ENCODE peak calls at places on chromosome 3, in four cellular contexts. C, W, I and R are unnamed samples.

GRCh38 chr3:171810278-171811058 is at the start of gene PLD1:
- DNase-seq in C (peak), W (peak), I (peak), R (peak)

GRCh38 chr3:71973337-71974030 is 188.5 kb upstream of the PROK2 start:
- DNase-seq in C (no peak), W (no peak), I (no peak), R (no peak)

GRCh38 chr3:149638401-149639092 is 19.3 kb downstream of the WWTR1 start:
- DNase-seq in C (no peak), W (no peak), I (no peak), R (no peak)

GRCh38 chr3:31399270-31399669 is 133.5 kb upstream of the STT3B start:
- DNase-seq in C (no peak), W (no peak), I (no peak), R (no peak)

GRCh38 chr3:3476669-3477068 is 297.2 kb upstream of the CRBN start:
- DNase-seq in C (no peak), W (no peak), I (no peak), R (no peak)

GRCh38 chr3:156187146-156187769 is 66.9 kb downstream of the KCNAB1 start:
- DNase-seq in C (no peak), W (no peak), I (no peak), R (no peak)

GRCh38 chr3:122977645-122978466 is 49.7 kb downstream of the SEMA5B start:
- DNase-seq in C (peak), W (peak), I (no peak), R (no peak)

GRCh38 chr3:173911446-173911845 is 513.9 kb downstream of the NLGN1 start:
- DNase-seq in C (no peak), W (no peak), I (no peak), R (no peak)

GRCh38 chr3:120498947-120499346 is 48.2 kb upstream of the FSTL1 start:
- DNase-seq in C (no peak), W (no peak), I (no peak), R (no peak)

GRCh38 chr3:62027796-62028195 is 345.6 kb downstream of the FEZF2 start:
- DNase-seq in C (no peak), W (no peak), I (no peak), R (no peak)

GRCh38 chr3:194584866-194585265 is 48.4 kb downstream of the TMEM44 start:
- DNase-seq in C (no peak), W (no peak), I (no peak), R (no peak)

GRCh38 chr3:47855461-47856383 is 52.8 kb downstream of the DHX30 start:
- DNase-seq in C (no peak), W (no peak), I (no peak), R (no peak)
- H3K27ac ChIP-seq in C (no peak), W (no peak), I (no peak), R (no peak)

GRCh38 chr3:188680189-188680588 is 491.6 kb upstream of the TPRG1 start:
- DNase-seq in C (no peak), W (no peak), I (no peak), R (no peak)
- H3K27ac ChIP-seq in C (no peak), W (no peak), I (no peak), R (peak)

GRCh38 chr3:153639634-153640033 is 477.6 kb downstream of the RAP2B start:
- DNase-seq in C (no peak), W (no peak), I (no peak), R (no peak)
- H3K27ac ChIP-seq in C (no peak), W (no peak), I (no peak), R (no peak)

GRCh38 chr3:51392301-51393095 is 1.4 kb downstream of the RBM15B start:
- DNase-seq in C (peak), W (no peak), I (no peak), R (no peak)

GRCh38 chr3:51390186-51390585 is 899 bp upstream of the RBM15B start:
- DNase-seq in C (no peak), W (peak), I (no peak), R (no peak)

GRCh38 chr3:51390600-51391074 is 448 bp upstream of the RBM15B start:
- DNase-seq in C (no peak), W (peak), I (no peak), R (no peak)

GRCh38 chr3:51391566-51392300 is 648 bp downstream of the RBM15B start:
- DNase-seq in C (peak), W (no peak), I (no peak), R (peak)

GRCh38 chr3:51391075-51391565 is at the start of gene RBM15B:
- DNase-seq in C (peak), W (peak), I (peak), R (peak)
- H3K27ac ChIP-seq in C (peak), W (peak), I (peak), R (peak)

GRCh38 chr3:41222012-41222411 is 22.7 kb downstream of the CTNNB1 start:
- DNase-seq in C (no peak), W (no peak), I (no peak), R (no peak)
- H3K27ac ChIP-seq in C (no peak), W (no peak), I (no peak), R (peak)

DNA sequence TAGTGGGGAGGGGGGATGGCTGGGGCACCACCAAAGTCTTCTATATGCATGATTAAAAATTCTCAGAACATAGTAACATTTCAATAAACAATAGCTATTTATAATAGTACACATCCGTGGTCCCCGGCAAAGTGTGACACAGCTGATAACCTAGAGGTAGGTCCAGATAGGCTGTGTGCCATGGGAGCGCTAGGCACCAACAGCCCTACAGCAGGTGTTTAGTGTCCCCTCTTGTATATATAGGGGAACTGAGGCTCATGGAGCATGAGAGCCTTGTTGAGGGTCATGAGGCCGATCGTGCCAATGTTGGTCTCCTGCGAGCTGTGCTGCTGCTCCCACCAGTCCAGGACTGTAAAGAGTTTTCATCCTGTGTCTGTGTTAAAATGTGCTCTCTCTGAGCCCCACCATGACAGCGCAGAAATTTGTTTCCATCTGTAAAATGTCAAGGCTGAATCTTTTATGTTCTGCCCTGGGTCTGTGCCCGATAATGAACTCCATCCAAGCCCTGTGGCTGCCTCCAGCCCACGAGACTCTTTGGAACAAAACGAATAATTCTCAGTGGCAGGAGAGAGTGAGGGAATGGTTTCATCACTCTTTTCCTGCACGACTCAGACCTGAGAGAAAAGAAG is 14.5 kb downstream of the TMEM158 start:
- DNase-seq in C (no peak), W (no peak), I (no peak), R (no peak)
- H3K27ac ChIP-seq in C (no peak), W (no peak), I (no peak), R (peak)

DNA sequence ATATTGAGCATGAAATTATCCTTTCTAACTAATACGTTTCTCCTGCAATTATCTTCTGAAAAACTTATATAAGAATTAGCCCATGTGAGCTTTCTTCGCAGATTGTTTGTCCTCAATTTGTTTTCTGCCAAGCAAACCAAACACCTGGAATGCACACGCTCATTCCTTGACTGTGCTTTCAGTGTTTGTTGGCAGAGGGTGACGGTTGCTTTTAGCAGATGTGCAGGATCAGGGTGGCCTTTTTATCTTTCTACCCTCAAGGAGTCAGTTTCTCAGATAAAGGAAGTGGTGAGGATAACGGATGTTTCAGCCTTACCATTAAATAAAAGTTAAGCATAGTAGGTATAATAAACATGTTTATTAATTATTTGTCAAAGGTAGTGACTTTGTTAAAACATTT is 15.1 kb downstream of the ARPP21 start:
- DNase-seq in C (no peak), W (no peak), I (no peak), R (no peak)
- H3K27ac ChIP-seq in C (no peak), W (no peak), I (no peak), R (no peak)

GRCh38 chr3:47385007-47385406 is 4.2 kb downstream of the PTPN23 start:
- DNase-seq in C (no peak), W (no peak), I (no peak), R (no peak)
- H3K27ac ChIP-seq in C (no peak), W (no peak), I (no peak), R (no peak)